ENCODE peak calls at places on chromosomes 12 and 14, in four cellular contexts. I is GM18507; J is activated CD8-positive, alpha-beta memory T cell treated with anti-CD3 and anti-CD28 coated beads, Interleukin-2, amount 50 U/mL, for 48 hours; Y is T follicular helper cell. U is an unnamed sample.

GRCh38 chr14:106879241-106879640 is 1352.9 kb downstream of the TMEM121 start:
- DNase-seq in J (peak), I (no peak), Y (peak), U (no peak)

GRCh38 chr12:124481257-124481750 is 86.1 kb downstream of the NCOR2 start:
- DNase-seq in I (no peak), J (no peak), Y (no peak), U (no peak)

GRCh38 chr14:77991128-77991772 is 178.9 kb upstream of the NRXN3 start:
- DNase-seq in J (no peak), Y (no peak), I (no peak), U (no peak)

GRCh38 chr12:1611775-1612174 is 17.3 kb upstream of the WNT5B start:
- DNase-seq in Y (no peak), I (no peak), J (no peak), U (no peak)

GRCh38 chr12:12779529-12779928 is 5.9 kb upstream of the APOLD1 start:
- DNase-seq in J (no peak), I (no peak), Y (no peak), U (no peak)

GRCh38 chr14:68198713-68199464 is 379.3 kb downstream of the RAD51B start:
- DNase-seq in I (no peak), Y (no peak), J (no peak), U (no peak)

GRCh38 chr12:105363890-105364289 is 33.4 kb downstream of the C12orf75 start:
- DNase-seq in Y (no peak), I (no peak), J (no peak), U (no peak)

GRCh38 chr14:40629144-40629543 is 977.5 kb upstream of the LRFN5 start:
- DNase-seq in J (no peak), Y (no peak), I (no peak), U (no peak)

GRCh38 chr14:20719777-20720176 is 25.9 kb upstream of the EDDM3A start:
- DNase-seq in Y (no peak), J (no peak), I (no peak), U (no peak)

GRCh38 chr14:77641534-77642341 is 25.3 kb upstream of the SPTLC2 start:
- DNase-seq in Y (peak), J (peak), I (peak), U (peak)

GRCh38 chr14:101855958-101856357 is 94.4 kb downstream of the PPP2R5C start:
- DNase-seq in I (no peak), J (no peak), Y (no peak), U (no peak)

GRCh38 chr14:50658203-50658602 is 9.9 kb downstream of the SAV1 start:
- DNase-seq in J (no peak), Y (no peak), I (no peak), U (no peak)

GRCh38 chr12:124543052-124543590 is 24.3 kb downstream of the NCOR2 start:
- DNase-seq in Y (peak), I (no peak), J (no peak), U (peak)

GRCh38 chr14:77140937-77141591 is 527 bp downstream of the ZDHHC22 start:
- DNase-seq in I (no peak), J (peak), Y (no peak), U (peak)

GRCh38 chr14:22837750-22838538 is 1.6 kb downstream of the MMP14 start:
- DNase-seq in I (no peak), J (no peak), Y (no peak), U (peak)

GRCh38 chr12:123233505-123234299 is 466 bp downstream of the MTRFR start:
- DNase-seq in J (no peak), Y (no peak), I (no peak), U (no peak)

GRCh38 chr12:25769076-25769945 is 189.2 kb upstream of the RASSF8 start:
- DNase-seq in I (no peak), J (no peak), Y (no peak), U (no peak)

GRCh38 chr12:116121453-116121871 is 156.0 kb downstream of the MED13L start:
- DNase-seq in Y (no peak), I (no peak), J (no peak), U (no peak)

GRCh38 chr14:72758993-72759392 is 134.9 kb downstream of the DPF3 start:
- DNase-seq in I (no peak), Y (no peak), J (no peak), U (no peak)

U was measured in left ventricle myocardium superior.